ENCODE peak calls at places on chromosomes 7 and 10, in four cellular contexts. Q is head of caudate nucleus, N is A549, M is psoas muscle. P is an unnamed sample.

GRCh38 chr7:139660317-139661042 is 117.3 kb downstream of the HIPK2 start:
- DNase-seq in Q (no peak), N (no peak), M (no peak), P (no peak)

GRCh38 chr10:93199221-93199681 is 125.6 kb downstream of the CYP26A1 start:
- DNase-seq in Q (peak; percentile 10), N (peak; percentile 58), M (peak; percentile 74), P (no peak)

GRCh38 chr10:121914661-121915060 is 13.2 kb downstream of the ATE1 start:
- DNase-seq in Q (no peak), N (no peak), M (no peak), P (no peak)

GRCh38 chr7:133797818-133798485 is 329.2 kb upstream of the LRGUK start:
- DNase-seq in Q (no peak), N (no peak), M (no peak), P (no peak)

GRCh38 chr10:129958686-129959543 is 5.2 kb downstream of the EBF3 start:
- DNase-seq in Q (no peak), N (no peak), M (peak; percentile 25), P (no peak)

GRCh38 chr7:98107313-98107691 is 640 bp downstream of the LMTK2 start:
- DNase-seq in Q (peak; percentile 29), N (peak; percentile 19), M (no peak), P (peak; percentile 14)

GRCh38 chr7:69840248-69840647 is 242.0 kb downstream of the AUTS2 start:
- DNase-seq in Q (no peak), N (no peak), M (no peak), P (no peak)

GRCh38 chr10:123287594-123288247 is 133.5 kb downstream of the BUB3 start:
- DNase-seq in Q (peak; percentile 62), N (peak; percentile 65), M (no peak), P (peak; percentile 97)

GRCh38 chr7:149763563-149764240 is 9.7 kb downstream of the ZNF467 start:
- DNase-seq in Q (no peak), N (no peak), M (no peak), P (no peak)

GRCh38 chr10:123996302-123996701 is 97.1 kb downstream of the CHST15 start:
- DNase-seq in Q (no peak), N (no peak), M (no peak), P (no peak)

GRCh38 chr7:14839307-14839706 is 63.2 kb downstream of the DGKB start:
- DNase-seq in Q (no peak), N (no peak), M (no peak), P (no peak)

GRCh38 chr10:98173258-98173657 is 38.8 kb downstream of the R3HCC1L start:
- DNase-seq in Q (no peak), N (no peak), M (no peak), P (no peak)

P was measured in RWPE1.